ENCODE peak calls at places on chromosomes 4 and X, in nine cellular contexts. X is MM.1S, K is HCT116, L is GM23248, U is GM23338, E is neural progenitor cell, N is PC-3, Z is hepatocyte, A is SK-N-SH. Q is an unnamed sample.

GRCh38 chrX:46260502-46260901 is 284.7 kb downstream of the ZNF674 start:
- DNase-seq in X (no peak), K (no peak), L (no peak), U (no peak), E (no peak), N (peak; percentile 95), Z (no peak), A (no peak), Q (no peak)

GRCh38 chr4:173937871-173938270 is 345.6 kb downstream of the FBXO8 start:
- DNase-seq in X (no peak), K (no peak), L (peak; percentile 17), U (no peak), E (no peak), N (no peak), Z (no peak), A (no peak), Q (no peak)

GRCh38 chrX:108312938-108313337 is 125.3 kb downstream of the COL4A6 start:
- DNase-seq in X (no peak), K (peak; percentile 55), L (peak; percentile 80), U (peak; percentile 61), E (peak; percentile 29), N (peak; percentile 94), Z (no peak), A (no peak), Q (no peak)

GRCh38 chr4:172515266-172515879 is 653.2 kb upstream of the GALNT7 start:
- DNase-seq in X (no peak), K (no peak), L (no peak), U (peak; percentile 44), E (peak; percentile 72), N (no peak), Z (peak; percentile 1), A (no peak), Q (no peak)

GRCh38 chr4:57270350-57270749 is 160.2 kb upstream of the IGFBP7 start:
- DNase-seq in X (no peak), K (no peak), L (peak; percentile 69), U (no peak), E (no peak), N (no peak), Z (peak; percentile 26), A (no peak), Q (no peak)

GRCh38 chrX:128020701-128021100 is 31.5 kb downstream of the ACTRT1 start:
- DNase-seq in X (no peak), K (no peak), L (no peak), U (no peak), E (no peak), N (peak; percentile 90), Z (peak; percentile 48), A (no peak), Q (no peak)

GRCh38 chr4:99186029-99186428 is 33.0 kb downstream of the ADH6 start:
- DNase-seq in X (no peak), K (no peak), L (no peak), U (no peak), E (no peak), N (no peak), Z (no peak), A (no peak), Q (no peak)

GRCh38 chr4:5051210-5051691 is at the start of gene STK32B:
- DNase-seq in X (peak; percentile 55), K (no peak), L (peak; percentile 86), U (peak; percentile 87), E (peak; percentile 88), N (peak; percentile 65), Z (peak; percentile 76), A (peak; percentile 70), Q (no peak)

GRCh38 chr4:23730998-23731397 is 158.8 kb downstream of the PPARGC1A start:
- DNase-seq in X (no peak), K (no peak), L (no peak), U (no peak), E (no peak), N (no peak), Z (no peak), A (no peak), Q (no peak)

GRCh38 chr4:85005865-85006377 is 39.4 kb upstream of the WDFY3 start:
- DNase-seq in X (no peak), K (no peak), L (peak; percentile 93), U (no peak), E (no peak), N (peak; percentile 70), Z (no peak), A (no peak), Q (no peak)

GRCh38 chr4:76896731-76897521 is 1.0 kb downstream of the SOWAHB start:
- DNase-seq in X (peak; percentile 47), K (no peak), L (peak; percentile 51), U (peak; percentile 73), E (peak; percentile 80), N (peak; percentile 22), Z (peak; percentile 80), A (peak; percentile 76), Q (no peak)

GRCh38 chrX:19628006-19628575 is 112.8 kb upstream of the MAP3K15 start:
- DNase-seq in X (no peak), K (no peak), L (peak; percentile 10), U (no peak), E (no peak), N (no peak), Z (no peak), A (no peak), Q (no peak)

GRCh38 chrX:78522601-78523000 is 136.5 kb downstream of the RTL3 start:
- DNase-seq in X (no peak), K (no peak), L (no peak), U (no peak), E (no peak), N (no peak), Z (no peak), A (no peak), Q (no peak)

GRCh38 chr4:92236907-92237306 is 66.9 kb upstream of the GRID2 start:
- DNase-seq in X (no peak), K (no peak), L (peak; percentile 58), U (no peak), E (no peak), N (peak; percentile 22), Z (no peak), A (no peak), Q (no peak)

GRCh38 chr4:2934077-2934812 is 29.0 kb downstream of the NOP14 start:
- DNase-seq in X (no peak), K (no peak), L (peak; percentile 86), U (peak; percentile 51), E (peak; percentile 48), N (peak; percentile 19), Z (peak; percentile 63), A (no peak), Q (peak; percentile 28)

GRCh38 chr4:54277691-54278090 is 48.6 kb downstream of the PDGFRA start:
- DNase-seq in X (no peak), K (no peak), L (peak; percentile 82), U (no peak), E (no peak), N (peak; percentile 75), Z (peak; percentile 38), A (no peak), Q (no peak)

GRCh38 chr4:54446556-54446955 is 211.2 kb upstream of the KIT start:
- DNase-seq in X (no peak), K (no peak), L (no peak), U (no peak), E (no peak), N (no peak), Z (no peak), A (no peak), Q (no peak)

GRCh38 chrX:152949114-152949513 is 44.8 kb downstream of the PNMA5 start:
- DNase-seq in X (no peak), K (no peak), L (no peak), U (no peak), E (no peak), N (no peak), Z (no peak), A (no peak), Q (no peak)
- H3K27ac ChIP-seq in X (no peak overlapping the region), K (no peak overlapping the region), L (no peak overlapping the region), U (no peak overlapping the region), E (no peak overlapping the region), N (no peak overlapping the region), Z (no peak overlapping the region), A (no peak overlapping the region), Q (no peak overlapping the region)

DNA sequence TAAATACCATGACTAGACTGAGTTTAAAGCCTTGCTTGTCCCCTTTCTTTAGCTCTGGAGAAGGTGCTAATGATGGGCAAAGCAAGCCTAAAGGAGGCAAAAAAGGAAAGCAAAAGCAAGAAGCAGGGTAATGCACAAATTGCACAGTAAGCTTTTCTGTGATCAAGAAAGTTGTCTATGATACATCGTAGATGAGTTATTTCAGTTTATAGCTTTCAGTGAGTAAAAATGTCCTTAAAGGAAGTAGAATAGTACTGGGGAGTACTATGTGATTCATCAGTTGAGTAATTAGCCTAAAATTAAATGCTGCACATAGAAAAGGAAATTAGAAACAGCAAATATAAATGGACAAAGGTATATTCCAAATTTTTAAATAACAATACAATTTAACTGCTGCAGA is 50.2 kb upstream of the PDE5A start:
- DNase-seq in X (peak; percentile 75), K (no peak), L (peak; percentile 32), U (no peak), E (no peak), N (peak; percentile 46), Z (no peak), A (no peak), Q (no peak)
- TF ChIP-seq EZH2phosphoT487 in X (no peak), K (no peak), L (no peak), U (no peak), E (no peak), N (no peak), Z (no peak), A (no peak), Q (no peak)

DNA sequence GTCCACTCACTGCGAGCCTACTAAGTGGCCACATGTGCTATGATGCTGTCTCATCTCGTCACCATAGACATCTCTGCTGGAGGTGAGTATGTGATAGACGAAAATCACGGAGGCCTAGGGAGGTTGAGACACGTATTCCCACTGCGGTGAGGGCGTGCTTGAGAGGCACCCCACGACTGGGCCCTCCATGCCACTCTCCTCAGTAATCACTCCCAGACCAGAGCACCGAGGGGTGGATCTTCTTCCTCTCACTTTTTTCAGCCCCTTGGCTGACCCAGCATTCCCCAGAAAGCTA is 29.0 kb downstream of the AFAP1 start:
- DNase-seq in X (no peak), K (no peak), L (no peak), U (no peak), E (no peak), N (no peak), Z (no peak), A (no peak), Q (no peak)
- H3K4me1 ChIP-seq in X (no peaks in the 10 kb centered on the region), K (peaks cover 6% of the 10 kb centered on the region), L (peaks cover 66% of the 10 kb centered on the region), U (peaks cover 68% of the 10 kb centered on the region), E (peaks cover 36% of the 10 kb centered on the region), N (peaks cover 48% of the 10 kb centered on the region), Z (peaks cover 38% of the 10 kb centered on the region), A (peaks cover 59% of the 10 kb centered on the region), Q (peaks cover 17% of the 10 kb centered on the region)

GRCh38 chrX:136205882-136206281 is 45.3 kb downstream of the MAP7D3 start:
- DNase-seq in X (no peak), K (no peak), L (no peak), U (peak; percentile 13), E (peak; percentile 13), N (no peak), Z (no peak), A (no peak), Q (no peak)
- H3K27ac ChIP-seq in X (no peak overlapping the region), K (no peak overlapping the region), L (no peak overlapping the region), U (no peak overlapping the region), E (no peak overlapping the region), N (no peak overlapping the region), Z (no peak overlapping the region), A (no peak overlapping the region), Q (no peak overlapping the region)

DNA sequence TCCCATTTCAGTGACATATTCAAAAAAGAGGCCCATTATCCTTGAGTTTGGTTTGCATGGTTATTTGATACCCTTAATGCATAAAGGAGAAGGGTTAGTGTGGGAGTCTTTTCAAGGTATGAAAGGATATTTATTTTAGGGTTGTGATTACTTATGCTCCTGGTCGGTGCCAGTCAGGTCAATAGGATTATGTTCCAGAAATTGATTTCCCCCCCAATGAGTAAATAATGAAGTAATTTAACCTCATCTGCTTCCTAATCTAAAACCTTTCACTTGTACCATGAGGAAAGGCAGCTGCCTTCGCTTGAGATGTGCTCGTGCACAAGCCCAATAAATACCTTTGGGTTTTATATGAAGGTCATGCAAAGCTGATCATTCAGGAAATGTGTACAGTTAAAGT is 55.0 kb upstream of the NR0B1 start:
- DNase-seq in X (no peak), K (no peak), L (no peak), U (no peak), E (no peak), N (no peak), Z (no peak), A (no peak), Q (no peak)
- TF ChIP-seq EZH2phosphoT487 in X (no peak), K (no peak), L (no peak), U (no peak), E (no peak), N (no peak), Z (no peak), A (no peak), Q (no peak)

Q was measured in OCI-LY7.